ENCODE peak calls at places on chromosomes 11 and 22, in eight cellular contexts. G is H9, Q is cardiac muscle cell, E is HEK293T, T is mammary epithelial cell, W is RWPE1, V is hepatocyte, F is C1 segment of cervical spinal cord. K is an unnamed sample.

GRCh38 chr11:116335078-116335477 is 437.7 kb downstream of the BUD13 start:
- DNase-seq in E (no peak), W (no peak), G (peak; percentile 9), V (no peak), T (no peak), F (no peak), Q (no peak), K (no peak)

GRCh38 chr22:37848587-37849088 is 581 bp upstream of the EIF3L start:
- DNase-seq in F (no peak), Q (peak; percentile 45), E (peak; percentile 47), T (peak; percentile 20), G (no peak), V (no peak), W (peak; percentile 31), K (peak; percentile 59)

GRCh38 chr11:65918211-65919150 is at the start of gene C11orf68:
- DNase-seq in V (no peak), G (no peak), E (peak; percentile 38), F (no peak), T (peak; percentile 57), Q (peak; percentile 47), W (no peak), K (no peak)

GRCh38 chr11:111177037-111177988 is 68.2 kb upstream of the POU2AF2 start:
- DNase-seq in V (no peak), F (no peak), G (no peak), Q (no peak), T (no peak), W (no peak), E (no peak), K (no peak)

GRCh38 chr22:35728639-35729308 is 11.1 kb downstream of the APOL5 start:
- DNase-seq in E (no peak), T (peak; percentile 73), G (no peak), W (no peak), V (no peak), F (no peak), Q (no peak), K (no peak)

GRCh38 chr11:119156496-119156895 is 7.6 kb downstream of the ABCG4 start:
- DNase-seq in T (no peak), Q (no peak), V (no peak), G (no peak), E (no peak), F (no peak), W (no peak), K (no peak)

GRCh38 chr22:45212306-45212709 is 28.4 kb downstream of the KIAA0930 start:
- DNase-seq in Q (peak; percentile 88), F (peak; percentile 67), W (peak; percentile 66), G (no peak), V (peak; percentile 87), E (no peak), T (peak; percentile 88), K (peak; percentile 87)

GRCh38 chr11:73710964-73711363 is 49.9 kb downstream of the RAB6A start:
- DNase-seq in Q (no peak), T (no peak), G (no peak), E (no peak), W (no peak), V (no peak), F (no peak), K (no peak)

GRCh38 chr11:34531663-34532062 is 18.1 kb upstream of the ELF5 start:
- DNase-seq in Q (no peak), E (no peak), G (no peak), W (no peak), T (no peak), V (no peak), F (no peak), K (no peak)

GRCh38 chr11:19367051-19367709 is 126.4 kb upstream of the E2F8 start:
- DNase-seq in G (no peak), W (no peak), F (no peak), T (no peak), Q (no peak), V (no peak), E (no peak), K (no peak)

GRCh38 chr11:102603576-102603975 is 21.6 kb downstream of the MMP20 start:
- DNase-seq in W (no peak), G (no peak), E (no peak), F (no peak), V (no peak), Q (no peak), T (peak; percentile 52), K (no peak)

GRCh38 chr11:117071344-117071787 is 26.9 kb downstream of the SIK3 start:
- DNase-seq in T (no peak), E (no peak), F (peak; percentile 37), G (no peak), V (peak; percentile 40), Q (peak; percentile 57), W (no peak), K (no peak)

GRCh38 chr22:46104170-46104880 is 46.0 kb upstream of the PPARA start:
- DNase-seq in T (peak; percentile 46), Q (no peak), F (no peak), G (no peak), E (no peak), V (no peak), W (no peak), K (no peak)

GRCh38 chr11:27242591-27242990 is 120.4 kb downstream of the CCDC34 start:
- DNase-seq in G (no peak), F (no peak), Q (peak; percentile 36), E (no peak), T (peak; percentile 52), V (no peak), W (no peak), K (peak; percentile 53)

GRCh38 chr11:46472662-46472994 is 81.1 kb upstream of the CHRM4 start:
- DNase-seq in E (no peak), W (no peak), F (no peak), V (peak; percentile 71), G (no peak), T (no peak), Q (no peak), K (no peak)

GRCh38 chr11:34238533-34238932 is 119.3 kb downstream of the ABTB2 start:
- DNase-seq in V (no peak), T (no peak), G (no peak), W (peak; percentile 27), Q (peak; percentile 85), F (no peak), E (no peak), K (peak; percentile 32)

GRCh38 chr11:72406536-72407507 is 27.5 kb downstream of the CLPB start:
- DNase-seq in G (no peak), E (no peak), F (no peak), V (no peak), Q (peak; percentile 37), T (peak; percentile 52), W (no peak), K (no peak)

GRCh38 chr11:62012451-62013265 is 45.2 kb upstream of the FTH1 start:
- DNase-seq in W (peak; percentile 21), G (no peak), Q (peak; percentile 50), E (no peak), T (peak; percentile 56), V (no peak), F (no peak), K (no peak)

K was measured in endodermal cell.